ENCODE peak calls at places on chromosomes 2 and 18, in seven cellular contexts. E, M, O, H, Q, L and C are unnamed samples.

GRCh38 chr2:38444247-38444646 is 67.2 kb upstream of the ATL2 start:
- DNase-seq in E (no peak), M (no peak), O (no peak), H (no peak), Q (no peak), L (no peak), C (no peak)

GRCh38 chr2:240433973-240434727 is 1.3 kb upstream of the GPC1 start:
- DNase-seq in E (no peak), M (no peak), O (peak), H (peak), Q (no peak), L (peak), C (no peak)

GRCh38 chr2:144015036-144015435 is 504.9 kb downstream of the ZEB2 start:
- DNase-seq in E (no peak), M (no peak), O (no peak), H (no peak), Q (no peak), L (no peak), C (no peak)

GRCh38 chr2:67169417-67170140 is 227.6 kb upstream of the ETAA1 start:
- DNase-seq in E (no peak), M (no peak), O (no peak), H (no peak), Q (no peak), L (no peak), C (no peak)

GRCh38 chr2:121335294-121336290 is 50.6 kb upstream of the TFCP2L1 start:
- DNase-seq in E (no peak), M (no peak), O (no peak), H (no peak), Q (no peak), L (no peak), C (no peak)

GRCh38 chr18:42131044-42131939 is 176.3 kb downstream of the PIK3C3 start:
- DNase-seq in E (peak), M (no peak), O (no peak), H (no peak), Q (no peak), L (no peak), C (no peak)

GRCh38 chr2:240184198-240184590 is 43.7 kb upstream of the OTOS start:
- DNase-seq in E (no peak), M (no peak), O (no peak), H (no peak), Q (no peak), L (no peak), C (no peak)

GRCh38 chr18:63823516-63824219 is 48.5 kb downstream of the SERPINB7 start:
- DNase-seq in E (no peak), M (peak), O (peak), H (peak), Q (no peak), L (no peak), C (no peak)

GRCh38 chr18:22504665-22505064 is 87.0 kb upstream of the CTAGE1 start:
- DNase-seq in E (no peak), M (no peak), O (no peak), H (no peak), Q (no peak), L (no peak), C (no peak)

GRCh38 chr2:202269585-202269984 is 4.0 kb downstream of the NOP58 start:
- DNase-seq in E (no peak), M (no peak), O (no peak), H (peak), Q (peak), L (no peak), C (peak)

GRCh38 chr2:123015186-123015585 is 1009.9 kb upstream of the CNTNAP5 start:
- DNase-seq in E (no peak), M (no peak), O (no peak), H (no peak), Q (no peak), L (no peak), C (no peak)

GRCh38 chr2:9385841-9386240 is 37.5 kb downstream of the ITGB1BP1 start:
- DNase-seq in E (no peak), M (no peak), O (no peak), H (no peak), Q (no peak), L (no peak), C (no peak)

GRCh38 chr2:152421521-152422367 is 86.8 kb downstream of the FMNL2 start:
- DNase-seq in E (no peak), M (no peak), O (peak), H (peak), Q (peak), L (peak), C (no peak)

GRCh38 chr2:240997141-240997855 is 1.1 kb upstream of the SNED1 start:
- DNase-seq in E (no peak), M (no peak), O (no peak), H (peak), Q (no peak), L (no peak), C (no peak)

GRCh38 chr18:26008096-26008495 is 82.3 kb downstream of the SS18 start:
- DNase-seq in E (no peak), M (no peak), O (no peak), H (no peak), Q (no peak), L (no peak), C (no peak)

GRCh38 chr2:193517615-193518014 is 1322.9 kb upstream of the TMEFF2 start:
- DNase-seq in E (no peak), M (no peak), O (no peak), H (no peak), Q (no peak), L (no peak), C (no peak)

GRCh38 chr2:205692095-205692494 is 9.8 kb downstream of the NRP2 start:
- DNase-seq in E (no peak), M (no peak), O (no peak), H (no peak), Q (no peak), L (no peak), C (no peak)

GRCh38 chr2:26942543-26943295 is 27.7 kb upstream of the MAPRE3 start:
- DNase-seq in E (peak), M (peak), O (no peak), H (peak), Q (peak), L (no peak), C (no peak)